ENCODE peak calls at places on chromosome 2, in ten cellular contexts. One of them, this sample, is unnamed.

GRCh38 chr2:212843409-212844199 is 305.0 kb upstream of the ERBB4 start:
- DNase-seq in Jurkat, Clone E6-1: no peak
- DNase-seq in central memory CD4-positive, alpha-beta T cell: no peak
- DNase-seq in stimulated activated CD8-positive, alpha-beta memory T cell treated with anti-CD3 and anti-CD28 coated beads, Interleukin-12 subunit alpha, Interleukin-12 subunit beta, amount 100 ng/mL, for 4 hours: no peak
- DNase-seq in type B pancreatic cell: no peak
- DNase-seq in DND-41: no peak
- DNase-seq in activated naive CD4-positive, alpha-beta T cell: no peak
- DNase-seq in germinal center: no peak
- DNase-seq in naive thymus-derived CD4-positive, alpha-beta T cell: no peak
- DNase-seq in GM03348: peak; percentile 21
- DNase-seq in this sample: no peak

GRCh38 chr2:39602616-39603015 is 63.1 kb upstream of the TMEM178A start:
- DNase-seq in activated naive CD4-positive, alpha-beta T cell: no peak
- DNase-seq in stimulated activated CD8-positive, alpha-beta memory T cell treated with anti-CD3 and anti-CD28 coated beads, Interleukin-12 subunit alpha, Interleukin-12 subunit beta, amount 100 ng/mL, for 4 hours: no peak
- DNase-seq in central memory CD4-positive, alpha-beta T cell: no peak
- DNase-seq in naive thymus-derived CD4-positive, alpha-beta T cell: no peak
- DNase-seq in germinal center: no peak
- DNase-seq in type B pancreatic cell: no peak
- DNase-seq in DND-41: no peak
- DNase-seq in GM03348: no peak
- DNase-seq in Jurkat, Clone E6-1: no peak
- DNase-seq in this sample: no peak

GRCh38 chr2:142544173-142544572 is 333.3 kb upstream of the KYNU start:
- DNase-seq in germinal center: no peak
- DNase-seq in central memory CD4-positive, alpha-beta T cell: no peak
- DNase-seq in type B pancreatic cell: no peak
- DNase-seq in GM03348: no peak
- DNase-seq in stimulated activated CD8-positive, alpha-beta memory T cell treated with anti-CD3 and anti-CD28 coated beads, Interleukin-12 subunit alpha, Interleukin-12 subunit beta, amount 100 ng/mL, for 4 hours: no peak
- DNase-seq in activated naive CD4-positive, alpha-beta T cell: no peak
- DNase-seq in DND-41: no peak
- DNase-seq in naive thymus-derived CD4-positive, alpha-beta T cell: no peak
- DNase-seq in Jurkat, Clone E6-1: no peak
- DNase-seq in this sample: no peak

GRCh38 chr2:61750624-61751023 is 103.2 kb downstream of the FAM161A start:
- DNase-seq in Jurkat, Clone E6-1: no peak
- DNase-seq in central memory CD4-positive, alpha-beta T cell: no peak
- DNase-seq in germinal center: no peak
- DNase-seq in naive thymus-derived CD4-positive, alpha-beta T cell: no peak
- DNase-seq in activated naive CD4-positive, alpha-beta T cell: no peak
- DNase-seq in stimulated activated CD8-positive, alpha-beta memory T cell treated with anti-CD3 and anti-CD28 coated beads, Interleukin-12 subunit alpha, Interleukin-12 subunit beta, amount 100 ng/mL, for 4 hours: no peak
- DNase-seq in type B pancreatic cell: no peak
- DNase-seq in GM03348: peak; percentile 11
- DNase-seq in DND-41: no peak
- DNase-seq in this sample: no peak

GRCh38 chr2:28365158-28365557 is 27.5 kb upstream of the FOSL2 start:
- DNase-seq in activated naive CD4-positive, alpha-beta T cell: no peak
- DNase-seq in type B pancreatic cell: no peak
- DNase-seq in naive thymus-derived CD4-positive, alpha-beta T cell: no peak
- DNase-seq in central memory CD4-positive, alpha-beta T cell: no peak
- DNase-seq in germinal center: no peak
- DNase-seq in GM03348: no peak
- DNase-seq in stimulated activated CD8-positive, alpha-beta memory T cell treated with anti-CD3 and anti-CD28 coated beads, Interleukin-12 subunit alpha, Interleukin-12 subunit beta, amount 100 ng/mL, for 4 hours: no peak
- DNase-seq in DND-41: peak; percentile 64
- DNase-seq in Jurkat, Clone E6-1: no peak
- DNase-seq in this sample: no peak

GRCh38 chr2:234770081-234770506 is 181.7 kb upstream of the SH3BP4 start:
- DNase-seq in GM03348: no peak
- DNase-seq in activated naive CD4-positive, alpha-beta T cell: no peak
- DNase-seq in stimulated activated CD8-positive, alpha-beta memory T cell treated with anti-CD3 and anti-CD28 coated beads, Interleukin-12 subunit alpha, Interleukin-12 subunit beta, amount 100 ng/mL, for 4 hours: no peak
- DNase-seq in germinal center: no peak
- DNase-seq in Jurkat, Clone E6-1: no peak
- DNase-seq in central memory CD4-positive, alpha-beta T cell: no peak
- DNase-seq in type B pancreatic cell: no peak
- DNase-seq in naive thymus-derived CD4-positive, alpha-beta T cell: no peak
- DNase-seq in DND-41: no peak
- DNase-seq in this sample: peak; percentile 50

GRCh38 chr2:65991332-65991731 is 443.6 kb upstream of the MEIS1 start:
- DNase-seq in activated naive CD4-positive, alpha-beta T cell: no peak
- DNase-seq in type B pancreatic cell: no peak
- DNase-seq in Jurkat, Clone E6-1: no peak
- DNase-seq in germinal center: no peak
- DNase-seq in DND-41: no peak
- DNase-seq in naive thymus-derived CD4-positive, alpha-beta T cell: no peak
- DNase-seq in central memory CD4-positive, alpha-beta T cell: no peak
- DNase-seq in stimulated activated CD8-positive, alpha-beta memory T cell treated with anti-CD3 and anti-CD28 coated beads, Interleukin-12 subunit alpha, Interleukin-12 subunit beta, amount 100 ng/mL, for 4 hours: no peak
- DNase-seq in GM03348: no peak
- DNase-seq in this sample: no peak

GRCh38 chr2:26738481-26738880 is 25.6 kb upstream of the SLC35F6 start:
- DNase-seq in naive thymus-derived CD4-positive, alpha-beta T cell: no peak
- DNase-seq in stimulated activated CD8-positive, alpha-beta memory T cell treated with anti-CD3 and anti-CD28 coated beads, Interleukin-12 subunit alpha, Interleukin-12 subunit beta, amount 100 ng/mL, for 4 hours: no peak
- DNase-seq in type B pancreatic cell: no peak
- DNase-seq in DND-41: no peak
- DNase-seq in activated naive CD4-positive, alpha-beta T cell: no peak
- DNase-seq in GM03348: no peak
- DNase-seq in central memory CD4-positive, alpha-beta T cell: no peak
- DNase-seq in germinal center: no peak
- DNase-seq in Jurkat, Clone E6-1: no peak
- DNase-seq in this sample: no peak

GRCh38 chr2:54624611-54625071 is 98.8 kb upstream of the EML6 start:
- DNase-seq in activated naive CD4-positive, alpha-beta T cell: no peak
- DNase-seq in germinal center: no peak
- DNase-seq in GM03348: no peak
- DNase-seq in central memory CD4-positive, alpha-beta T cell: no peak
- DNase-seq in naive thymus-derived CD4-positive, alpha-beta T cell: no peak
- DNase-seq in DND-41: no peak
- DNase-seq in type B pancreatic cell: no peak
- DNase-seq in Jurkat, Clone E6-1: no peak
- DNase-seq in stimulated activated CD8-positive, alpha-beta memory T cell treated with anti-CD3 and anti-CD28 coated beads, Interleukin-12 subunit alpha, Interleukin-12 subunit beta, amount 100 ng/mL, for 4 hours: no peak
- DNase-seq in this sample: peak; percentile 57

GRCh38 chr2:63975437-63976124 is 43.6 kb downstream of the VPS54 start:
- DNase-seq in activated naive CD4-positive, alpha-beta T cell: no peak
- DNase-seq in Jurkat, Clone E6-1: no peak
- DNase-seq in central memory CD4-positive, alpha-beta T cell: no peak
- DNase-seq in GM03348: no peak
- DNase-seq in type B pancreatic cell: no peak
- DNase-seq in germinal center: no peak
- DNase-seq in DND-41: no peak
- DNase-seq in stimulated activated CD8-positive, alpha-beta memory T cell treated with anti-CD3 and anti-CD28 coated beads, Interleukin-12 subunit alpha, Interleukin-12 subunit beta, amount 100 ng/mL, for 4 hours: no peak
- DNase-seq in naive thymus-derived CD4-positive, alpha-beta T cell: no peak
- DNase-seq in this sample: no peak

GRCh38 chr2:157413342-157414035 is 30.4 kb downstream of the CYTIP start:
- DNase-seq in naive thymus-derived CD4-positive, alpha-beta T cell: no peak
- DNase-seq in GM03348: no peak
- DNase-seq in type B pancreatic cell: no peak
- DNase-seq in germinal center: no peak
- DNase-seq in activated naive CD4-positive, alpha-beta T cell: no peak
- DNase-seq in stimulated activated CD8-positive, alpha-beta memory T cell treated with anti-CD3 and anti-CD28 coated beads, Interleukin-12 subunit alpha, Interleukin-12 subunit beta, amount 100 ng/mL, for 4 hours: no peak
- DNase-seq in central memory CD4-positive, alpha-beta T cell: peak; percentile 87
- DNase-seq in Jurkat, Clone E6-1: peak; percentile 44
- DNase-seq in DND-41: no peak
- DNase-seq in this sample: no peak

This sample was measured in brain pericyte.